ENCODE peak calls at places on chromosomes 12 and 14, in six cellular contexts. W is fibroblast of gingiva; S is fibroblast of pulmonary artery; X is D341Med; P is stimulated activated CD4-positive, alpha-beta T cell treated with anti-CD3 and anti-CD28 coated beads, Interleukin-1b, Interleukin-23, amount 100 ng/mL, for 1 hour; K is right lobe of liver. J is an unnamed sample.

GRCh38 chr14:79583738-79584405 is 627.4 kb downstream of the DIO2 start:
- DNase-seq in W (peak; percentile 64), S (peak; percentile 67), X (no peak), P (no peak), K (no peak), J (no peak)

GRCh38 chr14:103871596-103872480 is 24.5 kb upstream of the PPP1R13B start:
- DNase-seq in W (no peak), S (no peak), X (no peak), P (peak; percentile 39), K (peak; percentile 93), J (no peak)

GRCh38 chr12:119061208-119061796 is 80.0 kb downstream of the SRRM4 start:
- DNase-seq in W (no peak), S (peak; percentile 51), X (no peak), P (no peak), K (peak; percentile 49), J (no peak)

GRCh38 chr12:114241973-114242434 is 163.9 kb downstream of the TBX5 start:
- DNase-seq in W (no peak), S (no peak), X (no peak), P (no peak), K (no peak), J (no peak)

GRCh38 chr12:77202457-77203060 is 137.2 kb upstream of the E2F7 start:
- DNase-seq in W (no peak), S (no peak), X (no peak), P (no peak), K (no peak), J (no peak)

GRCh38 chr12:90908465-90908864 is 46.5 kb downstream of the CCER1 start:
- DNase-seq in W (peak; percentile 19), S (peak; percentile 61), X (no peak), P (no peak), K (no peak), J (no peak)

GRCh38 chr12:120241561-120242274 is 23.8 kb downstream of the PXN start:
- DNase-seq in W (no peak), S (no peak), X (no peak), P (no peak), K (no peak), J (no peak)

GRCh38 chr14:55968741-55969140 is 149.5 kb upstream of the PELI2 start:
- DNase-seq in W (no peak), S (peak; percentile 39), X (no peak), P (no peak), K (no peak), J (no peak)

GRCh38 chr12:67275380-67275913 is 6.3 kb downstream of the CAND1 start:
- DNase-seq in W (no peak), S (no peak), X (no peak), P (no peak), K (peak; percentile 68), J (no peak)

GRCh38 chr12:121905746-121906145 is 12.6 kb upstream of the CFAP251 start:
- DNase-seq in W (no peak), S (no peak), X (no peak), P (no peak), K (no peak), J (no peak)

GRCh38 chr12:102195826-102196225 is 1.8 kb downstream of the PMCH start:
- DNase-seq in W (no peak), S (no peak), X (no peak), P (no peak), K (no peak), J (no peak)

J was measured in NCI-H524.